ENCODE peak calls at places on chromosomes 12 and 14, in eight cellular contexts. Y is T-helper 9 cell; I is GM04504; R is body of pancreas; J is activated naive CD8-positive, alpha-beta T cell treated with anti-CD3 and anti-CD28 coated beads for 36 hours; C is GM10248; N is brain microvascular endothelial cell; A is stimulated activated CD4-positive, alpha-beta T cell treated with anti-CD3 and anti-CD28 coated beads, Interleukin-15, amount 100 ng/mL, for 1 hour. P is an unnamed sample.

GRCh38 chr12:68491204-68491960 is 119.3 kb upstream of the RAP1B start:
- DNase-seq in R (no peak), Y (no peak), C (no peak), A (no peak), J (no peak), N (no peak), I (no peak), P (no peak)

GRCh38 chr12:64946132-64946829 is 121.8 kb downstream of the TBC1D30 start:
- DNase-seq in C (no peak), A (no peak), I (no peak), R (peak; percentile 37), J (no peak), N (no peak), Y (no peak), P (peak; percentile 88)

GRCh38 chr14:92203116-92203515 is 81.3 kb downstream of the CPSF2 start:
- DNase-seq in R (no peak), Y (no peak), I (no peak), C (no peak), N (no peak), J (no peak), A (no peak), P (no peak)

GRCh38 chr12:10372534-10372931 is 17.3 kb downstream of the KLRK1 start:
- DNase-seq in I (no peak), N (no peak), Y (no peak), C (no peak), J (no peak), A (no peak), R (no peak), P (no peak)

GRCh38 chr12:57477710-57478681 is 1.7 kb downstream of the ARHGAP9 start:
- DNase-seq in J (peak; percentile 54), R (no peak), Y (peak; percentile 50), I (no peak), C (peak; percentile 67), A (no peak), N (no peak), P (no peak)

GRCh38 chr12:19224746-19225145 is 95.2 kb downstream of the PLEKHA5 start:
- DNase-seq in R (no peak), J (no peak), N (no peak), I (no peak), A (no peak), C (no peak), Y (no peak), P (no peak)

GRCh38 chr14:44788612-44789011 is 173.1 kb downstream of the KLHL28 start:
- DNase-seq in Y (no peak), I (no peak), R (no peak), C (no peak), J (no peak), A (no peak), N (no peak), P (no peak)

GRCh38 chr12:59403259-59403932 is 192.4 kb upstream of the SLC16A7 start:
- DNase-seq in J (peak; percentile 18), C (peak; percentile 9), A (no peak), N (peak; percentile 76), Y (no peak), R (peak; percentile 57), I (peak; percentile 67), P (peak; percentile 75)

GRCh38 chr12:30847259-30847658 is 79.3 kb upstream of the TSPAN11 start:
- DNase-seq in A (no peak), I (peak; percentile 30), N (peak; percentile 70), C (no peak), R (no peak), J (no peak), Y (no peak), P (peak; percentile 67)

GRCh38 chr14:58805605-58806358 is 168.0 kb downstream of the DACT1 start:
- DNase-seq in R (no peak), N (peak; percentile 69), C (no peak), Y (no peak), I (no peak), A (no peak), J (no peak), P (peak; percentile 44)

GRCh38 chr12:51242896-51243295 is 4.3 kb downstream of the DAZAP2 start:
- DNase-seq in R (no peak), N (no peak), I (no peak), Y (no peak), A (no peak), J (no peak), C (no peak), P (no peak)

P was measured in H4.